ENCODE peak calls at places on chromosomes 4 and X, in six cellular contexts. F, P, W, R, O and Z are unnamed samples.
A peak's percentile ranks its signal among the peaks of the same experiment; 100 is the strongest.

GRCh38 chr4:29081230-29081955 is 1638.8 kb upstream of the PCDH7 start:
- DNase-seq in F (no peak), P (no peak), W (no peak), R (no peak), O (peak; percentile 1), Z (no peak)

GRCh38 chr4:8370835-8371234 is 69.7 kb downstream of the ACOX3 start:
- DNase-seq in F (no peak), P (no peak), W (no peak), R (no peak), O (no peak), Z (no peak)

GRCh38 chrX:155893513-155893912 is 12.4 kb downstream of the VAMP7 start:
- DNase-seq in F (no peak), P (no peak), W (no peak), R (no peak), O (no peak), Z (no peak)

GRCh38 chr4:6772223-6772928 is 10.2 kb upstream of the KIAA0232 start:
- DNase-seq in F (no peak), P (no peak), W (no peak), R (no peak), O (peak; percentile 60), Z (no peak)

GRCh38 chr4:2901186-2901585 is 57.5 kb downstream of the ADD1 start:
- DNase-seq in F (no peak), P (no peak), W (no peak), R (no peak), O (no peak), Z (no peak)

GRCh38 chr4:90190510-90190909 is 63.3 kb downstream of the CCSER1 start:
- DNase-seq in F (no peak), P (no peak), W (no peak), R (no peak), O (no peak), Z (no peak)

GRCh38 chrX:115177941-115178340 is 11.3 kb upstream of the RBMXL3 start:
- DNase-seq in F (no peak), P (no peak), W (no peak), R (no peak), O (peak; percentile 20), Z (no peak)

GRCh38 chrX:9668537-9668936 is 97.1 kb downstream of the GPR143 start:
- DNase-seq in F (no peak), P (no peak), W (no peak), R (no peak), O (peak; percentile 91), Z (peak; percentile 17)

GRCh38 chrX:134377537-134377936 is 82.4 kb upstream of the HPRT1 start:
- DNase-seq in F (no peak), P (peak; percentile 68), W (peak; percentile 73), R (peak; percentile 62), O (peak; percentile 55), Z (peak; percentile 58)

GRCh38 chr4:34854451-34854850 is 1389.9 kb downstream of the ARAP2 start:
- DNase-seq in F (no peak), P (no peak), W (no peak), R (no peak), O (no peak), Z (no peak)

GRCh38 chr4:7422898-7423180 is 11.9 kb downstream of the PSAPL1 start:
- DNase-seq in F (no peak), P (no peak), W (no peak), R (no peak), O (no peak), Z (no peak)

GRCh38 chrX:12975670-12975965 is 708 bp downstream of the TMSB4X start:
- DNase-seq in F (no peak), P (no peak), W (peak; percentile 54), R (no peak), O (no peak), Z (no peak)

GRCh38 chrX:13092455-13092941 is 48.1 kb upstream of the FAM9C start:
- DNase-seq in F (peak; percentile 70), P (no peak), W (no peak), R (no peak), O (no peak), Z (no peak)

GRCh38 chr4:160021870-160022269 is 919.0 kb downstream of the RAPGEF2 start:
- DNase-seq in F (no peak), P (no peak), W (no peak), R (no peak), O (no peak), Z (no peak)

GRCh38 chrX:15464704-15465103 is 28.4 kb downstream of the PIR start:
- DNase-seq in F (no peak), P (no peak), W (no peak), R (no peak), O (peak; percentile 3), Z (no peak)

GRCh38 chr4:112296949-112297483 is at the start of gene ALPK1:
- DNase-seq in F (no peak), P (peak; percentile 81), W (no peak), R (peak; percentile 83), O (peak; percentile 83), Z (peak; percentile 74)

GRCh38 chrX:123489011-123489410 is 243.8 kb downstream of the THOC2 start:
- DNase-seq in F (no peak), P (no peak), W (no peak), R (no peak), O (peak; percentile 8), Z (no peak)

GRCh38 chr4:6909970-6910339 is 329 bp downstream of the TBC1D14 start:
- DNase-seq in F (no peak), P (no peak), W (peak; percentile 65), R (no peak), O (no peak), Z (no peak)

GRCh38 chr4:56619160-56619559 is 61.9 kb downstream of the HOPX start:
- DNase-seq in F (no peak), P (no peak), W (peak; percentile 31), R (no peak), O (peak; percentile 48), Z (peak; percentile 41)

GRCh38 chrX:130994671-130995070 is 63.5 kb upstream of the ARHGAP36 start:
- DNase-seq in F (no peak), P (peak; percentile 22), W (peak; percentile 72), R (peak; percentile 21), O (no peak), Z (peak; percentile 20)

GRCh38 chrX:72634321-72634720 is 61.7 kb upstream of the HDAC8 start:
- DNase-seq in F (no peak), P (no peak), W (no peak), R (no peak), O (no peak), Z (no peak)

GRCh38 chrX:25869761-25870160 is 268.4 kb upstream of the MAGEB18 start:
- DNase-seq in F (no peak), P (no peak), W (no peak), R (no peak), O (peak; percentile 1), Z (no peak)

GRCh38 chrX:40402771-40403533 is 177.8 kb upstream of the ATP6AP2 start:
- DNase-seq in F (no peak), P (no peak), W (no peak), R (peak; percentile 77), O (peak; percentile 58), Z (peak; percentile 42)

GRCh38 chr4:107978716-107979451 is 10.8 kb upstream of the HADH start:
- DNase-seq in F (no peak), P (no peak), W (no peak), R (no peak), O (no peak), Z (no peak)

GRCh38 chr4:59339631-59340030 is 1860.5 kb upstream of the ADGRL3 start:
- DNase-seq in F (no peak), P (no peak), W (peak; percentile 2), R (no peak), O (no peak), Z (no peak)

GRCh38 chr4:81030061-81030616 is 369 bp upstream of the BMP3 start:
- DNase-seq in F (no peak), P (peak; percentile 82), W (no peak), R (no peak), O (no peak), Z (no peak)

GRCh38 chr4:108049406-108049805 is 59.7 kb downstream of the HADH start:
- DNase-seq in F (no peak), P (no peak), W (no peak), R (no peak), O (no peak), Z (no peak)

GRCh38 chr4:128060130-128060619 is 937 bp upstream of the LARP1B start:
- DNase-seq in F (no peak), P (no peak), W (no peak), R (no peak), O (no peak), Z (no peak)

GRCh38 chr4:71732706-71733105 is 51.2 kb downstream of the GC start:
- DNase-seq in F (no peak), P (peak; percentile 3), W (peak; percentile 60), R (peak; percentile 31), O (peak; percentile 45), Z (peak; percentile 1)

GRCh38 chr4:119317996-119318395 is 3.9 kb downstream of the FABP2 start:
- DNase-seq in F (no peak), P (no peak), W (no peak), R (no peak), O (no peak), Z (no peak)

GRCh38 chr4:119310826-119311225 is 11.1 kb downstream of the FABP2 start:
- DNase-seq in F (no peak), P (no peak), W (no peak), R (no peak), O (no peak), Z (no peak)

GRCh38 chr4:119315036-119315435 is 6.9 kb downstream of the FABP2 start:
- DNase-seq in F (no peak), P (no peak), W (no peak), R (no peak), O (no peak), Z (no peak)

GRCh38 chr4:119313237-119313636 is 8.7 kb downstream of the FABP2 start:
- DNase-seq in F (no peak), P (no peak), W (no peak), R (no peak), O (no peak), Z (no peak)

DNA sequence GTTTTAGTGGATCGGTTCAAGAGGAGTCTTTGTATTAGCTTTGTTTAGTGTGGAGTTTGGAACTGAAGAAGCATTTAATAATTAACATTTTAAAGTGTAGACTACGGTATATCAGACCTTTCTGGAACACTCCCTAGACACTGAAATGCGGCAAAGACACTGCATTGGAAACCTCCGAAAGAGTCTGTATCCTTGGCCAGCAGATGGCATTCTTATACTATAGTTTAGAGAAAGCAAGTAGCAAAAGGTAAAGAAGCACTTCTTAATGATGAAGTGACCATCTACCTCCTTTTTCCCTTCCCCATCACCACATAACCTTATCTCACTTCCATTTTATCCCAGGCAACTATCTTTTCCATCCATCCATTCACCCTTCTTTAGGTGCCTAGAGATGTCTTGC is 7.6 kb downstream of the FABP2 start:
- DNase-seq in F (peak; percentile 71), P (peak; percentile 57), W (peak; percentile 64), R (peak; percentile 39), O (peak; percentile 37), Z (no peak)
- TF ChIP-seq CTCF in F (peak; percentile 58), P (peak; percentile 78), W (peak; percentile 55), R (peak; percentile 64), O (peak; percentile 69), Z (peak; percentile 67)

GRCh38 chr4:183831689-183832088 is 73.4 kb upstream of the STOX2 start:
- DNase-seq in F (no peak), P (no peak), W (no peak), R (no peak), O (no peak), Z (no peak)
- H3K27ac ChIP-seq in F (no peak overlapping the region), P (no peak overlapping the region), W (no peak overlapping the region), R (no peak overlapping the region), O (no peak overlapping the region), Z (no peak overlapping the region)

GRCh38 chrX:11666180-11666579 is 460 bp upstream of the ARHGAP6 start:
- DNase-seq in F (no peak), P (no peak), W (peak; percentile 79), R (no peak), O (no peak), Z (no peak)
- H3K4me3 ChIP-seq in F (peak overlapping the region; percentile 43), P (no peak overlapping the region), W (peak overlapping the region; percentile 75), R (no peak overlapping the region), O (peak overlapping the region; percentile 56), Z (peak overlapping the region; percentile 57)

GRCh38 chr4:174365018-174365587 is 81.4 kb downstream of the CEP44 start:
- DNase-seq in F (no peak), P (peak; percentile 42), W (peak; percentile 54), R (peak; percentile 53), O (peak; percentile 20), Z (peak; percentile 7)
- TF ChIP-seq CTCF in F (peak; percentile 52), P (peak; percentile 83), W (peak; percentile 32), R (peak; percentile 64), O (peak; percentile 25), Z (no peak)